ENCODE peak calls at places on chromosome 5, in five cellular contexts. B is thoracic aorta, R is neural progenitor cell, D is fibroblast of lung, S is uterus. O is an unnamed sample.

GRCh38 chr5:61731267-61731945 is 399.3 kb downstream of the ZSWIM6 start:
- DNase-seq in R (no peak), S (no peak), D (no peak), B (no peak), O (no peak)

GRCh38 chr5:123089971-123090640 is 1.1 kb downstream of the PRDM6 start:
- DNase-seq in D (peak; percentile 25), B (no peak), R (peak; percentile 79), S (no peak), O (no peak)

GRCh38 chr5:119071573-119071874 is 637 bp downstream of the DMXL1 start:
- DNase-seq in R (no peak), B (no peak), D (no peak), S (no peak), O (no peak)

GRCh38 chr5:1500411-1501091 is 23.2 kb downstream of the LPCAT1 start:
- DNase-seq in D (peak; percentile 30), R (no peak), S (peak; percentile 68), B (no peak), O (peak; percentile 81)

GRCh38 chr5:173924899-173925298 is 36.8 kb downstream of the CPEB4 start:
- DNase-seq in R (no peak), D (no peak), B (no peak), S (no peak), O (no peak)

GRCh38 chr5:10563132-10563939 is 534 bp upstream of the ANKRD33B start:
- DNase-seq in S (peak; percentile 63), B (no peak), D (peak; percentile 41), R (peak; percentile 67), O (peak; percentile 57)

GRCh38 chr5:177256296-177256695 is 47.2 kb downstream of the RAB24 start:
- DNase-seq in S (no peak), D (peak; percentile 43), B (no peak), R (no peak), O (no peak)

GRCh38 chr5:160774006-160774405 is 78.0 kb downstream of the ATP10B start:
- DNase-seq in R (peak; percentile 7), B (no peak), D (no peak), S (no peak), O (no peak)

GRCh38 chr5:92421937-92422336 is 1038.8 kb upstream of the ARRDC3 start:
- DNase-seq in B (no peak), D (peak; percentile 13), R (peak; percentile 5), S (no peak), O (no peak)

GRCh38 chr5:71923755-71924154 is 183.5 kb upstream of the MAP1B start:
- DNase-seq in B (no peak), R (no peak), D (no peak), S (no peak), O (no peak)

GRCh38 chr5:40437452-40437861 is 242.3 kb upstream of the PTGER4 start:
- DNase-seq in D (peak; percentile 69), B (no peak), S (no peak), R (no peak), O (no peak)

GRCh38 chr5:133870661-133871060 is 97.8 kb downstream of the C5orf15 start:
- DNase-seq in D (peak; percentile 98), S (no peak), B (no peak), R (peak; percentile 29), O (no peak)

GRCh38 chr5:28388428-28388827 is 1350.0 kb upstream of the CDH9 start:
- DNase-seq in D (no peak), B (no peak), R (no peak), S (no peak), O (no peak)

GRCh38 chr5:28369418-28369817 is 1331.0 kb upstream of the CDH9 start:
- DNase-seq in B (no peak), R (no peak), S (no peak), D (no peak), O (no peak)

GRCh38 chr5:171845857-171846785 is 60.5 kb downstream of the SMIM23 start:
- DNase-seq in R (peak; percentile 28), B (no peak), S (no peak), D (peak; percentile 14), O (peak; percentile 52)

GRCh38 chr5:36177715-36178556 is 26.0 kb downstream of the SKP2 start:
- DNase-seq in R (peak; percentile 50), S (no peak), B (no peak), D (peak; percentile 50), O (no peak)

GRCh38 chr5:96254980-96255681 is 177.9 kb downstream of the PCSK1 start:
- DNase-seq in B (no peak), R (no peak), D (peak; percentile 98), S (peak; percentile 21), O (peak; percentile 34)

GRCh38 chr5:88536146-88536545 is 267.5 kb upstream of the TMEM161B start:
- DNase-seq in R (no peak), D (peak; percentile 72), S (no peak), B (no peak), O (no peak)

GRCh38 chr5:133691448-133691847 is 79.1 kb upstream of the FSTL4 start:
- DNase-seq in R (no peak), D (peak; percentile 76), B (no peak), S (no peak), O (no peak)

GRCh38 chr5:92064993-92065392 is 681.9 kb upstream of the ARRDC3 start:
- DNase-seq in D (no peak), B (no peak), R (no peak), S (no peak), O (no peak)

GRCh38 chr5:96675882-96676281 is 13.7 kb downstream of the CAST start:
- DNase-seq in B (no peak), D (no peak), R (no peak), S (no peak), O (no peak)

GRCh38 chr5:53263151-53263550 is 153.6 kb upstream of the MOCS2 start:
- DNase-seq in S (no peak), D (no peak), B (no peak), R (no peak), O (no peak)

GRCh38 chr5:150637245-150638052 is 3.0 kb upstream of the SYNPO start:
- DNase-seq in B (no peak), D (peak; percentile 96), R (peak; percentile 67), S (no peak), O (peak; percentile 65)

GRCh38 chr5:119852140-119852539 is 222.8 kb downstream of the FAM170A start:
- DNase-seq in R (no peak), B (no peak), S (no peak), D (no peak), O (no peak)

GRCh38 chr5:151648089-151648488 is 38.6 kb downstream of the SPARC start:
- DNase-seq in B (no peak), S (no peak), D (no peak), R (no peak), O (no peak)

GRCh38 chr5:112237456-112237855 is 181.6 kb downstream of the EPB41L4A start:
- DNase-seq in S (no peak), B (no peak), R (peak; percentile 66), D (no peak), O (no peak)

GRCh38 chr5:31731710-31732301 is 92.9 kb downstream of the PDZD2 start:
- DNase-seq in B (no peak), D (no peak), S (no peak), R (no peak), O (no peak)

GRCh38 chr5:178242416-178242815 is 9.8 kb upstream of the PHYKPL start:
- DNase-seq in D (no peak), R (no peak), B (no peak), S (no peak), O (no peak)

GRCh38 chr5:37370550-37370863 is 399 bp downstream of the NUP155 start:
- DNase-seq in R (no peak), D (peak; percentile 0), B (no peak), S (no peak), O (peak; percentile 24)

DNA sequence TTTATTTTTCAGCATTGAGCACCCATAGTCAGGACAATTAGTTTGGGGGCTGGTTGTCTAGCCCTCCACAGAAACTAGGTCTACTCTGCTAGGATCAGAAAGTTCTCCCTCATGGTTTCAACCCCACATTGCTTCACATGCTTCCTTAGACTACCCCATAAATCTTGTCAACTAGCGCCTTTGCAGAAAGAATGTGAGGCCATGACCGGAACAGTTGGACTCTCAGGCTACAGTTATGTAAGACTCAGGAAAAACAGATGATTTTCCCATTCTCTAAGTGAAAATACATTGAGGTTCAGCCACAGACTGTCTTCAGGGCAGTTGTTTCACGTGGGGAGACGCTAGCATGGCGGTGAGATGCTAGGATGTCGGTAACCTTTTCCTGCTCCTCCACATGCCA is 255.6 kb downstream of the NR3C1 start:
- DNase-seq in S (peak; percentile 47), B (no peak), R (no peak), D (peak; percentile 66), O (peak; percentile 47)
- H3K4me1 ChIP-seq in S (no peaks in the 10 kb centered on the region), B (peaks cover 71% of the 10 kb centered on the region), R (no peaks in the 10 kb centered on the region), D (peaks cover 18% of the 10 kb centered on the region), O (peaks cover 66% of the 10 kb centered on the region)

GRCh38 chr5:154158379-154158738 is 32.2 kb upstream of the GALNT10 start:
- DNase-seq in D (no peak), S (no peak), B (no peak), R (no peak), O (no peak)

GRCh38 chr5:154163327-154163997 is 27.1 kb upstream of the GALNT10 start:
- DNase-seq in B (no peak), R (peak; percentile 42), S (no peak), D (no peak), O (no peak)

GRCh38 chr5:154162475-154163217 is 27.9 kb upstream of the GALNT10 start:
- DNase-seq in B (no peak), R (no peak), D (no peak), S (peak; percentile 20), O (no peak)

GRCh38 chr5:154159343-154159742 is 31.2 kb upstream of the GALNT10 start:
- DNase-seq in B (no peak), S (no peak), R (no peak), D (peak; percentile 61), O (no peak)

GRCh38 chr5:154157483-154158378 is 32.8 kb upstream of the GALNT10 start:
- DNase-seq in D (no peak), S (no peak), R (peak; percentile 44), B (no peak), O (no peak)
- TF ChIP-seq CTCF in D (peak; percentile 33), S (no peak), R (peak; percentile 77), B (no peak), O (no peak)

GRCh38 chr5:143355710-143356109 is 47.8 kb downstream of the NR3C1 start:
- DNase-seq in S (peak; percentile 50), B (no peak), D (peak; percentile 93), R (no peak), O (no peak)

GRCh38 chr5:143350790-143351603 is 52.5 kb downstream of the NR3C1 start:
- DNase-seq in B (no peak), R (no peak), D (peak; percentile 92), S (no peak), O (no peak)

GRCh38 chr5:143356855-143357254 is 46.6 kb downstream of the NR3C1 start:
- DNase-seq in B (no peak), D (no peak), R (no peak), S (no peak), O (no peak)

GRCh38 chr5:143352691-143353090 is 50.8 kb downstream of the NR3C1 start:
- DNase-seq in S (no peak), R (no peak), D (no peak), B (no peak), O (no peak)

GRCh38 chr5:143354025-143354424 is 49.5 kb downstream of the NR3C1 start:
- DNase-seq in R (no peak), B (no peak), S (no peak), D (peak; percentile 76), O (no peak)
- H3K4me1 ChIP-seq in R (no peaks in the 10 kb centered on the region), B (peaks cover 68% of the 10 kb centered on the region), S (peaks cover 10% of the 10 kb centered on the region), D (peaks cover 19% of the 10 kb centered on the region), O (no peaks in the 10 kb centered on the region)

DNA sequence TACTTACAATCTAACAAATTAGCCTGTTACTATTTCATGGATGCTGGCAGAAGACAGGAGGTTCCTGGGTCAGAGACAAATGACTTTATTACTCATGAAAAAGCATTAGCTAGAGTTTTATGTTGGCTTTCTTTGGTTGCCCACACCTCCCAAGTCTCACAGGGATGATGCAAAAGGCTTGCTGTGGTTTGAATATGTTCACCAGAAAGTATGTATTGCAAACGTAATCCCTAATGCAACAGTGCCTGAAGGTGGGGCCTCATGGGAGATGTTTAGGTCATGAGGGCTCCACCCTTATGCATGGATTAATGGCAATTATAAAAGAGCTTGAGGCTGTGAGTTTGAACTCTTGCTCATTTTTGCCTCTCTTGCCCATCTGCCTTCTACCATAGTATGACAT is 28.5 kb downstream of the DPYSL3 start:
- DNase-seq in S (no peak), R (no peak), D (peak; percentile 98), B (no peak), O (no peak)
- TF ChIP-seq CTCF in S (no peak), R (no peak), D (no peak), B (no peak), O (no peak)